ENCODE peak calls at places on chromosomes 7 and 10, in four cellular contexts. T is H54, J is IMR-90, N is tibial nerve. X is an unnamed sample.

GRCh38 chr10:84826704-84827103 is 498.3 kb downstream of the CCSER2 start:
- DNase-seq in T (no peak), J (no peak), N (no peak), X (no peak)

GRCh38 chr10:21080246-21080645 is 183.1 kb upstream of the NEBL start:
- DNase-seq in T (no peak), J (no peak), N (no peak), X (no peak)

GRCh38 chr10:71075066-71075758 is 137.2 kb upstream of the UNC5B start:
- DNase-seq in T (no peak), J (no peak), N (no peak), X (no peak)

GRCh38 chr10:543862-544822 is 145.3 kb downstream of the DIP2C start:
- DNase-seq in T (no peak), J (no peak), N (no peak), X (no peak)

GRCh38 chr10:109245821-109246220 is 677.5 kb downstream of the XPNPEP1 start:
- DNase-seq in T (no peak), J (no peak), N (no peak), X (no peak)

GRCh38 chr10:52319926-52320325 is 5.8 kb downstream of the DKK1 start:
- DNase-seq in T (no peak), J (peak; percentile 68), N (no peak), X (no peak)

GRCh38 chr10:80900661-80901060 is 363.0 kb downstream of the SH2D4B start:
- DNase-seq in T (no peak), J (no peak), N (no peak), X (no peak)

GRCh38 chr7:15159239-15159638 is 256.7 kb upstream of the DGKB start:
- DNase-seq in T (no peak), J (no peak), N (no peak), X (no peak)

GRCh38 chr10:124318076-124318475 is 100.6 kb downstream of the OAT start:
- DNase-seq in T (no peak), J (no peak), N (no peak), X (no peak)

GRCh38 chr7:81079736-81080135 is 160.9 kb upstream of the SEMA3C start:
- DNase-seq in T (no peak), J (peak; percentile 39), N (no peak), X (no peak)

GRCh38 chr10:25078659-25079429 is 62.4 kb downstream of the THNSL1 start:
- DNase-seq in T (no peak), J (no peak), N (no peak), X (no peak)

DNA sequence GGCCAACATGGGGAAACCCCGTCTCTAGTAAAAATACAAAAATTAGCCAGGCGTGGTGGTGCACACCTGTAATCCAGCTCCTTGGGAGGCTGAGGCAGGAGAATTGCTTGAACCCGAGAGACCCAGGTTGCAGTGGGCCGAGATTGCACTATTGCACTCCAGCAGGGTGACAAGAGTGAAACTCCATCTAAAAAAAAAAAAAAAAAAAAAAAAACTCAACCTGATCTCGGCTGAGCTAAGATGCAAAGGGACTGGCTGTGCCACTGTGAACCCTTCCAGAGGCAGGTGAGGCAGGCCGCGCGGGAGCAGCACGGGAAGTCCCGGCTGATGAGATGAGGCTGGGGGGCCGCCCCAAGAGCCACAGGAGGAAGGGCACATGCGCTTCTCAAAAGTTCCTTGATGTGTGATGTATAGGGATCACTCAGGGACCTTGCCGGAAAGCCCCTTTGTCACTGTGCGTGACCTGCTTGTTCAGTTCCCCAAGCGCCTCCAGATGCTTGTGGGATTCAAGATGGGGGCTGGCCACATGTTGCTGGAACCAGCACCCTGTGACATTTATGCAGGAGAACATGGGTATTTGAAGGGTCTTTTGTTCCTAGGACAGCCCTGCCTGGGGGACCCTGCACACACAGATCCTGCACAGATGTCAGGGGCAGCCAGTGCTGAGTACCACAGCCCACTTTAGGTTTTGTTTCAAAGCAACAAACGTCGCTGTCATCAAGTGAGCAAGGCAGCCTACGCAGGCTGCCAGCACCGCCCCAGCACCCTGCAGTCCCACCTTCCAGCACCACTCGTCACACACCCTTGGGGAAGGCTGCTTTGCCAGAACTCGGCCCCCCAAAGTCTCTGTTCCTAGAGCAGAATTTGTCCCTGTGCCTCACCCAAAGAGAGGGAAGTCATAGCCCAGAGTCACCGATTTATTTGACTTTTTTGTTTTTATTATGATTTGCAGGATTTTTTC is 74.8 kb upstream of the SH2B2 start:
- DNase-seq in T (no peak), J (no peak), N (no peak), X (no peak)
- TF ChIP-seq POLR2A in T (no peak), J (no peak), N (no peak), X (no peak)

GRCh38 chr10:43389867-43390266 is 18.4 kb downstream of the FXYD4 start:
- DNase-seq in T (no peak), J (no peak), N (no peak), X (no peak)
- TF ChIP-seq POLR2A in T (no peak), J (no peak), N (no peak), X (no peak)

GRCh38 chr10:7818295-7819125 is at the start of gene TAF3:
- DNase-seq in T (peak; percentile 49), J (peak; percentile 82), N (peak; percentile 77), X (peak; percentile 72)
- TF ChIP-seq POLR2A in T (peak; percentile 82), J (peak; percentile 58), N (no peak), X (peak; percentile 84)

GRCh38 chr7:150513758-150514157 is 914 bp upstream of the GIMAP7 start:
- DNase-seq in T (no peak), J (no peak), N (no peak), X (no peak)

GRCh38 chr7:150515752-150516151 is 1.1 kb downstream of the GIMAP7 start:
- DNase-seq in T (no peak), J (no peak), N (no peak), X (no peak)

GRCh38 chr7:150515248-150515647 is 576 bp downstream of the GIMAP7 start:
- DNase-seq in T (no peak), J (no peak), N (no peak), X (no peak)

GRCh38 chr7:150516956-150517355 is 2.3 kb downstream of the GIMAP7 start:
- DNase-seq in T (no peak), J (no peak), N (no peak), X (no peak)

DNA sequence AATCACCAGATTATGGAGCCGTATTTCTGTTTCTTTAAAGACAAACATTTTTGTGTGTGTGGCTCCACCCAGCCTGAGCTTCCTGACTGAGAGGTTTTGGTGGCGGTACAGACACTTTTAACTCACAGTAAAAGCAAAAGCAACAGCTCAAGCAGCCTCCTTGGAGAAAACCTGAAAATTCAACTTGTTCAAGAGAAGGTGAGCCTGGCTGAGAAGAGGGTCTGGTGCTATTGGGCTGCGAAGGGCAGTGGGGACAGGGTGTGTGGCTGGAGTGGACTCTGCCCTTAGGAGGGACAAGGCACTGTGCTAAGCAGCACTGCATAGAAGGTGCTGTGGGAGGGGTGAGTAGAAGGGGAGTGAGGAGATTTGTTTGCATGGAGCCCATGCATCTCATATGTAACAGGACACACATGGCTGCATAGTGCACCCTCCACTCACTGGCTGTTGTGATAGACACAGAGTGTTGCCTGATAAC is at the start of gene GIMAP7:
- DNase-seq in T (no peak), J (no peak), N (no peak), X (no peak)
- TF ChIP-seq POLR2A in T (no peak), J (no peak), N (no peak), X (no peak)

DNA sequence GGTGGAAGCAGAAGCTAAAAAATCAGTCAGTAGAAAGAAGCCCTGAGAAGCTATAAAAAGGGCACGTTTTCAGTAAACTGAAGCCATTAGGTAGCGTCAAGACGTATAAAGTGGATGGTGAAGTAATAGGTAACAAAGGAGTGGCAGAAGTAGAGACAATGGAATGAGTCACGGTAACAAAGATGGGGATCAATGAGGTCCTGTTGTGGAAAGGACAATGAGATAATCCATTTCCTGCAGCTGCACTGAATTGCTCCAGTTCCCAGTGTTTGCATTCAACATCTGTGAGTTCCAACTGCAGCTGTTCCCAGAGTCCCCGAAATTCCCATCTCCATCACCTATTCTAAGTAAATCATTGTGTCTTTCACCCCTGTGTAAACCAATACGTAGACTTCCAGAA is 4.8 kb upstream of the HYCC1 start:
- DNase-seq in T (no peak), J (peak; percentile 36), N (no peak), X (no peak)
- TF ChIP-seq POLR2A in T (no peak), J (no peak), N (no peak), X (no peak)

DNA sequence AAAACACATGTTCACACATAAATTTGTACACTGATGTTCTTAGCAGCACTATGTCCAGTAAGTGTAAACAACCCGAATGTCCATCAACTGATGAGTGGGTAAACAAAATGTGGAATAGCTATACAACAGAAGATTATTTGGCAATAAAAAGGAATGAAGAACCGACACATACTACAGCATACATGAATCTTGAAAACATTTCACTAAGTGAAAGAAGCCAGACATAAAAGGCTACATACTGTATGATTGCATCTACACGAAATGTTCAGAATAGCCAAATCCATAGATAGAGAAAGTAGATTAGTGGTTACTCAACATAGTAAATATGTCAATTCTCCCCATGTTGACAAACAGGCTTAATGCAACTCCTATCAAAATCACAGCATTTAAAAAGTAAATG is 17.2 kb downstream of the CEP41 start:
- DNase-seq in T (no peak), J (no peak), N (no peak), X (no peak)
- TF ChIP-seq POLR2A in T (no peak), J (no peak), N (no peak), X (no peak)

DNA sequence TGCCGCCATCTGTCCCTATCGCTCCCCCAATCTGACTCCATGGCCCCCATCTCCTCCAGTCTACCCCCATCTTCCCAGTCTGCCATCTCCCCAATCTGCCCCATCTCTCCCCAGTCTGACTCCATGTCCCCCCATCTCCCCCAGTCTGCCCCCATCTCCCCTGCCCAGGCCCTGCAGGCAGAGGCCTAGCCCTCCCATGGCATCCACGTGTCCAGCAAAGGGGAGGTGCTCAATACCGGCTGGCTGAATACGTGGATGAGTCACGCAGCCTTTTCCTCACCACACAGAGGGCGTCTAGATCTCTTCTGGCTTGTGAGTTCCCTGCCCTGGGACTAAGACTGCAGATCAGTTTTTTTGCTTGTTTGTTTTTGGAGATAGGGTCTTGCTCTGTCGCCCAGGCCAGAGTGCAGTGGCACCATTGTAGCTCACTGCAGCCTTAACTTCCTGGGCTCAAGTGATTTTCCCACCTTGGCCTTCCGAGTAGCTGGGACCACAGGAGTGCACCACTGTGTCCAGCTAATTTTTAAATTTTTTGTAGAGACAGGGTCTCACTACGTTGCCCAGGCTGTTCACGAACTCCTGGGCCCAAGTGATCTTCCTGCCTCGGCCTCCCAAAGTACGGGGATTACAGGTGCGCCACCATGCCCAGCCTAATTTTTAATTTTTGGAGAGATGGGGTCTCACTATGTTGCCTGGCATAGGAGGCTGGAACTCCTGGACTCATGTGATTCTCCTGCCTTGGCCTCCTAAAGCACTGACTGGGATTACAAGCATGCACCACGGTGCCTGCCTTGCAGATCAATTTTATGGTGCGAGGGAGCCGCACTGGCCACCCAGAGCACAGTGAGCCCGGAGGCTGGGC is 15.3 kb upstream of the GPR146 start:
- DNase-seq in T (peak; percentile 100), J (peak; percentile 95), N (peak; percentile 78), X (peak; percentile 69)
- TF ChIP-seq POLR2A in T (peak; percentile 77), J (peak; percentile 13), N (peak; percentile 18), X (no peak)

GRCh38 chr10:73780301-73780700 is 1.5 kb upstream of the CHCHD1 start:
- DNase-seq in T (no peak), J (no peak), N (no peak), X (no peak)

GRCh38 chr10:73782749-73783085 is 869 bp downstream of the CHCHD1 start:
- DNase-seq in T (no peak), J (no peak), N (no peak), X (no peak)

GRCh38 chr10:73780966-73781365 is 882 bp upstream of the CHCHD1 start:
- DNase-seq in T (no peak), J (peak; percentile 7), N (no peak), X (no peak)

GRCh38 chr10:73781548-73781878 is 335 bp upstream of the CHCHD1 start:
- DNase-seq in T (no peak), J (no peak), N (no peak), X (no peak)

GRCh38 chr10:73781879-73782748 is at the start of gene CHCHD1:
- DNase-seq in T (peak; percentile 91), J (peak; percentile 85), N (peak; percentile 88), X (peak; percentile 76)
- TF ChIP-seq POLR2A in T (peak; percentile 89), J (no peak), N (peak; percentile 31), X (peak; percentile 91)

X was measured in HCT116.